ENCODE peak calls at places on chromosomes 16 and 17, in four cellular contexts. B is H1, Y is fibroblast of lung, J is PC-9. N is an unnamed sample.

GRCh38 chr16:23508589-23509440 is 1.5 kb downstream of the GGA2 start:
- DNase-seq in J (no peak), Y (peak; percentile 25), B (peak; percentile 54), N (no peak)

GRCh38 chr17:29175349-29175748 is 4.8 kb downstream of the MYO18A start:
- DNase-seq in J (no peak), B (no peak), Y (no peak), N (no peak)

GRCh38 chr17:45070809-45071208 is 9.7 kb downstream of the NMT1 start:
- DNase-seq in Y (no peak), J (no peak), B (no peak), N (no peak)

GRCh38 chr16:8959921-8960787 is 3.6 kb downstream of the USP7 start:
- DNase-seq in J (no peak), B (no peak), Y (peak; percentile 29), N (peak; percentile 54)

GRCh38 chr17:83128306-83129240 is 49.2 kb downstream of the METRNL start:
- DNase-seq in Y (no peak), J (no peak), B (no peak), N (no peak)

GRCh38 chr16:69315486-69316311 is 4.5 kb downstream of the VPS4A start:
- DNase-seq in B (no peak), Y (no peak), J (no peak), N (no peak)

GRCh38 chr17:74176546-74177001 is 26.9 kb upstream of the RPL38 start:
- DNase-seq in B (peak; percentile 85), Y (peak; percentile 67), J (peak; percentile 43), N (peak; percentile 63)

GRCh38 chr16:53433930-53434435 is 288 bp upstream of the RBL2 start:
- DNase-seq in B (no peak), J (no peak), Y (peak; percentile 84), N (peak; percentile 86)

GRCh38 chr17:13410874-13411273 is 190.9 kb downstream of the HS3ST3A1 start:
- DNase-seq in B (no peak), J (no peak), Y (peak; percentile 75), N (no peak)

GRCh38 chr17:9677411-9677810 is 32.1 kb downstream of the USP43 start:
- DNase-seq in J (no peak), B (no peak), Y (no peak), N (no peak)

GRCh38 chr16:57039148-57039812 is 49.9 kb downstream of the NLRC5 start:
- DNase-seq in Y (peak; percentile 77), J (no peak), B (no peak), N (peak; percentile 70)

GRCh38 chr16:88688013-88688778 is 1.9 kb upstream of the SNAI3 start:
- DNase-seq in Y (no peak), B (no peak), J (peak; percentile 79), N (no peak)

GRCh38 chr16:87613961-87614360 is 11.7 kb downstream of the JPH3 start:
- DNase-seq in J (no peak), Y (no peak), B (no peak), N (no peak)

GRCh38 chr16:70476272-70477020 is 22.1 kb downstream of the FCSK start:
- DNase-seq in J (peak; percentile 76), Y (peak; percentile 81), B (no peak), N (no peak)

GRCh38 chr17:30556374-30557332 is 79.4 kb downstream of the GOSR1 start:
- DNase-seq in Y (no peak), B (peak; percentile 41), J (no peak), N (no peak)

GRCh38 chr16:16052916-16053315 is 103.5 kb downstream of the ABCC1 start:
- DNase-seq in J (no peak), B (no peak), Y (peak; percentile 62), N (no peak)

GRCh38 chr17:60781880-60782412 is 104.3 kb downstream of the BCAS3 start:
- DNase-seq in J (no peak), B (no peak), Y (no peak), N (no peak)

GRCh38 chr16:4110680-4111079 is 5.6 kb downstream of the ADCY9 start:
- DNase-seq in B (no peak), J (no peak), Y (no peak), N (no peak)

GRCh38 chr17:58200024-58200633 is 7.6 kb downstream of the EPX start:
- DNase-seq in Y (peak; percentile 28), B (peak; percentile 89), J (peak; percentile 65), N (peak; percentile 63)

GRCh38 chr16:71467810-71468209 is 5.8 kb upstream of the ZNF23 start:
- DNase-seq in Y (peak; percentile 20), J (no peak), B (no peak), N (peak; percentile 68)

GRCh38 chr17:4607773-4608187 is 23.5 kb downstream of the SMTNL2 start:
- DNase-seq in J (no peak), Y (peak; percentile 85), B (no peak), N (no peak)

GRCh38 chr17:73595068-73595865 is 49.0 kb downstream of the SDK2 start:
- DNase-seq in J (no peak), Y (peak; percentile 40), B (peak; percentile 85), N (peak; percentile 30)

GRCh38 chr16:4042581-4042980 is 73.7 kb downstream of the ADCY9 start:
- DNase-seq in J (no peak), Y (no peak), B (no peak), N (no peak)

GRCh38 chr17:29663155-29663554 is 40.4 kb upstream of the CORO6 start:
- DNase-seq in Y (peak; percentile 44), B (no peak), J (peak; percentile 35), N (no peak)

GRCh38 chr17:4980644-4981216 is 6.7 kb downstream of the CAMTA2 start:
- DNase-seq in Y (peak; percentile 62), J (no peak), B (peak; percentile 73), N (peak; percentile 66)

GRCh38 chr16:29845656-29846055 is 17.4 kb downstream of the CDIPT start:
- DNase-seq in Y (no peak), B (no peak), J (no peak), N (no peak)

GRCh38 chr16:29848420-29849297 is 14.4 kb downstream of the CDIPT start:
- DNase-seq in J (no peak), Y (peak; percentile 70), B (peak; percentile 90), N (peak; percentile 82)

GRCh38 chr16:29850998-29851397 is 12.0 kb downstream of the CDIPT start:
- DNase-seq in B (no peak), Y (no peak), J (no peak), N (no peak)

GRCh38 chr16:29852654-29853053 is 10.4 kb downstream of the CDIPT start:
- DNase-seq in B (no peak), Y (peak; percentile 62), J (no peak), N (no peak)

DNA sequence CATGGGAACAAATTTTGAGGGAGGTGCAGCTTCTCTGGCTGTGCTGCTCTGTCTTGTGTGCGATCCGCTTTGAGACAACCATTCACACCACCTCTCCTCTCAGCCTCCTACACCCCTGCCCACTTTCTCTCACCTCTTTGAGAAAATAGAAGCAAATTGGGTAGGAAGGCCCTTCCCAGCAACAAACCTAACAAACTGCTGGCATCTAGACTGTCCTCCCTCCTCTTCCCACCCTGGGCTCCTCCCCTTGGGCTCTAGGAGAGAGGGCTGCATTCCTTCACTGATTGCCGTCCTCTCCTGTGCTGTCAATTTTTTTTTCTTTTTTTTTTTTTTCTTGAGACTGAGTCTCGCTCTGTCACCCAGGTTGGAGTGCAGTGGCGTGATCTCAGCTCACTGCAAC is 13.5 kb downstream of the CDIPT start:
- DNase-seq in J (no peak), Y (no peak), B (no peak), N (no peak)
- H2AFZ ChIP-seq in J (no peak overlapping the region), Y (no peak overlapping the region), B (no peak overlapping the region), N (no peak overlapping the region)

GRCh38 chr16:67645397-67646121 is 615 bp downstream of the CARMIL2 start:
- DNase-seq in Y (no peak), B (no peak), J (no peak), N (peak; percentile 42)
- H3K4me2 ChIP-seq in Y (no peak overlapping the region), B (peak overlapping the region; percentile 71), J (no peak overlapping the region), N (peak overlapping the region; percentile 70)

DNA sequence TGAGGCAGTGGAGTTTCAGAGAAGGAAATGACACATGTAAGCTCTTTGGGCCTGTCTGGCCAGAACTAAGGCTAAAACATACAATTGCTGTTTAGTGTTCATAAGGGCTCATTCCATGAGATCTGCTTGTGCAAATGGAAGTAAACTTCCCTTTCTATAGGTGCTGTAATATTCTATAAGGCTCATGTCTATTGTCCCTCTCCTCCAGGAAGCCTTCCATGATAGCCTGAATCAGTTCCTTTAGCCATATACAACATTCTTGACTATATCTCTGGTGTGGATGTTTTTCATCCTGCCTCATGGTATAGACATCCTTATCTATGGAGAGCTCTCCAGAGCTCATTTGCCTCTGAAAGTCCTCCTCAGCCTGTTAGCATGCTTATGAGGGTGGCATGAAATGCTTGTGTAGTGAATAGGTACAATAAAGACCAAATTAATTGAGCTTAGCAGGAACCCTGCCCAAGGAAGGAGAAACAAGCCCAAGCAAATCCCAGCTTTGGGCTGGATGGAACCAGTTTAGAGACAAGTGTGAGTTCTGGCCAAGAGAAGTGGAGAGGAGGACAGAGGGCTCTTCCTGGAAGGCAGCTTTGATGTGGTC is 1.6 kb upstream of the ETV4 start:
- DNase-seq in J (no peak), B (no peak), Y (no peak), N (no peak)
- H2AFZ ChIP-seq in J (no peak overlapping the region), B (no peak overlapping the region), Y (no peak overlapping the region), N (no peak overlapping the region)

DNA sequence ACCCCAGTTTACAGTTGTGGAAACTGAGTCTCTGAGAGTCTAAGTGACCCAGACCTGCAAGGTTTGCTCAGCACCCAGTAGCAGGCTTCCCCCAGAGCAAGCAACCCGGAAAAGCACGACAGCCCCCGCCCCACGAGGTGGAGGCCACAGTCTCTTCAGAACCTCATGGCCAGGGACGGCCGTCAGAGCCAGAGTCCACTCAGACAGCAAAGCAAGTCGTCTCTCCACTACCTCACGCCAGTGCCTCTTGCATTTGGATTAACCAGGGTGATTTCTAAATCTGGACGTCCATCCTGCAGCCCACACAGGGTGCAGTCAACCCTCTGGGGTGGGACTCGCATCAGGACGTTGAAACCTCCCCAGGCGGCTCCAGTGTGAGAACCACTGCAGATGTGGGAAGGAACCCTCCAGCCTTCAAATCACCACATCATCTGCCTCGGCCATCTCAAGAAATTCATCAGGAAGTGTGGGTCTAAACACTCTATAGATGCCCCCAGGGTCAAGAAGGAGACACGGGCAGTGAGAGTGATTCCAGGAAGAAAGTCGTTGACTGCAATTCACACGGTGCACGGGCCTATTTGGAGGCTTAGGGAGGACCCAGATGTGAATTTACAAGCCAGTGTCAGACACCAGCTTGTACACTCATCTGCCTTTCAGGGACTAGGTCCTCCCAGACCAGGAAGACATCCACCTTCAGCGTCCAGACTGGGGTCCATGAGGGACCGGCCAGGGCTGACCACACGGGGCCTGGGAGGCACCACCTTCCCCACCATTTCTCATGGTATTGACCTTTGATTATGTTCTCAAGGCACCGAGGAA is 20.2 kb upstream of the RBFOX3 start:
- DNase-seq in B (peak; percentile 33), Y (no peak), J (no peak), N (peak; percentile 0)
- H3K4me2 ChIP-seq in B (no peak overlapping the region), Y (no peak overlapping the region), J (no peak overlapping the region), N (no peak overlapping the region)

GRCh38 chr17:15884731-15885130 is 60.2 kb upstream of the ADORA2B start:
- DNase-seq in Y (peak; percentile 77), B (no peak), J (no peak), N (no peak)

GRCh38 chr17:15886804-15887203 is 58.1 kb upstream of the ADORA2B start:
- DNase-seq in Y (no peak), B (no peak), J (no peak), N (no peak)

GRCh38 chr17:15883617-15884111 is 61.3 kb upstream of the ADORA2B start:
- DNase-seq in B (no peak), Y (peak; percentile 91), J (peak; percentile 81), N (no peak)

GRCh38 chr17:15885770-15886169 is 59.2 kb upstream of the ADORA2B start:
- DNase-seq in J (no peak), B (no peak), Y (no peak), N (no peak)

GRCh38 chr17:15886221-15886620 is 58.7 kb upstream of the ADORA2B start:
- DNase-seq in Y (no peak), B (no peak), J (no peak), N (no peak)
- H2AFZ ChIP-seq in Y (no peak overlapping the region), B (no peak overlapping the region), J (no peak overlapping the region), N (no peak overlapping the region)